ENCODE peak calls at places on chromosome 5, in six cellular contexts. K is neural crest cell, D is right lobe of liver, C is heart right ventricle, Y is WERI-Rb-1, N is ovary. W is an unnamed sample.

GRCh38 chr5:79878721-79879336 is 112.2 kb downstream of the MTX3 start:
- DNase-seq in C (no peak), D (no peak), Y (peak), K (peak), N (no peak), W (no peak)

GRCh38 chr5:139962445-139962844 is 80.7 kb downstream of the NRG2 start:
- DNase-seq in D (no peak), K (no peak), Y (no peak), C (no peak), N (no peak), W (no peak)

GRCh38 chr5:103589416-103590175 is 27.0 kb upstream of the NUDT12 start:
- DNase-seq in Y (no peak), K (no peak), D (no peak), C (no peak), N (no peak), W (no peak)

GRCh38 chr5:68252678-68253520 is 37.3 kb downstream of the PIK3R1 start:
- DNase-seq in N (peak), K (peak), D (no peak), C (no peak), Y (peak), W (peak)

GRCh38 chr5:113434889-113435288 is at the start of gene TSSK1B:
- DNase-seq in C (no peak), D (no peak), K (no peak), N (no peak), Y (no peak), W (no peak)

GRCh38 chr5:7094626-7095025 is 301.3 kb upstream of the ADCY2 start:
- DNase-seq in Y (no peak), C (no peak), N (no peak), D (no peak), K (peak), W (no peak)

GRCh38 chr5:65737842-65738241 is 15.8 kb downstream of the NLN start:
- DNase-seq in N (no peak), K (no peak), C (no peak), D (no peak), Y (no peak), W (no peak)

GRCh38 chr5:10684303-10685086 is 76.5 kb downstream of the DAP start:
- DNase-seq in C (no peak), K (no peak), Y (no peak), N (no peak), D (no peak), W (no peak)

GRCh38 chr5:101431201-101431600 is 528.1 kb upstream of the ST8SIA4 start:
- DNase-seq in Y (no peak), N (no peak), C (no peak), D (no peak), K (no peak), W (no peak)

GRCh38 chr5:155575861-155576260 is 562.3 kb downstream of the KIF4B start:
- DNase-seq in K (no peak), D (no peak), C (no peak), N (no peak), Y (no peak), W (no peak)

GRCh38 chr5:91443028-91443427 is 59.9 kb upstream of the ARRDC3 start:
- DNase-seq in C (no peak), Y (no peak), N (no peak), D (no peak), K (no peak), W (peak)

GRCh38 chr5:167050568-167051214 is 1240.8 kb upstream of the WWC1 start:
- DNase-seq in N (no peak), K (no peak), C (no peak), Y (no peak), D (no peak), W (no peak)

GRCh38 chr5:82601862-82602261 is 323.7 kb upstream of the RPS23 start:
- DNase-seq in N (no peak), C (no peak), K (no peak), D (no peak), Y (no peak), W (no peak)

GRCh38 chr5:157143127-157143959 is 678 bp upstream of the MED7 start:
- DNase-seq in D (peak), C (peak), Y (peak), N (peak), K (no peak), W (peak)

GRCh38 chr5:80168388-80169028 is 87.3 kb downstream of the SERINC5 start:
- DNase-seq in C (no peak), Y (no peak), N (no peak), D (no peak), K (no peak), W (no peak)

GRCh38 chr5:122313001-122313402 is 965 bp downstream of the SNCAIP start:
- DNase-seq in K (no peak), N (peak), Y (no peak), C (peak), D (no peak), W (no peak)

GRCh38 chr5:130066644-130067043 is 162.4 kb downstream of the CHSY3 start:
- DNase-seq in K (no peak), C (no peak), D (no peak), N (no peak), Y (no peak), W (no peak)

GRCh38 chr5:116454417-116454927 is 120.2 kb downstream of the SEMA6A start:
- DNase-seq in C (no peak), N (no peak), D (no peak), Y (no peak), K (no peak), W (peak)

GRCh38 chr5:133446440-133446839 is 165.9 kb downstream of the FSTL4 start:
- DNase-seq in D (no peak), Y (no peak), C (no peak), N (no peak), K (no peak), W (no peak)

GRCh38 chr5:77627869-77628674 is 10.4 kb downstream of the OTP start:
- DNase-seq in D (no peak), Y (no peak), N (no peak), K (no peak), C (no peak), W (no peak)

GRCh38 chr5:139746691-139747582 is 48.7 kb upstream of the PSD2 start:
- DNase-seq in Y (peak), C (no peak), D (no peak), K (no peak), N (no peak), W (no peak)

GRCh38 chr5:146667633-146668032 is 151.6 kb upstream of the GPR151 start:
- DNase-seq in N (no peak), Y (no peak), D (no peak), C (no peak), K (no peak), W (no peak)

GRCh38 chr5:11584008-11584407 is 320.2 kb downstream of the CTNND2 start:
- DNase-seq in C (no peak), Y (no peak), K (no peak), D (no peak), N (no peak), W (no peak)

GRCh38 chr5:141889282-141889871 is 11.2 kb upstream of the PCDH1 start:
- DNase-seq in C (no peak), K (no peak), Y (no peak), N (no peak), D (no peak), W (no peak)

GRCh38 chr5:82512025-82512424 is 233.9 kb upstream of the RPS23 start:
- DNase-seq in D (no peak), Y (no peak), K (no peak), N (no peak), C (no peak), W (no peak)

GRCh38 chr5:159504106-159504856 is 174.0 kb upstream of the IL12B start:
- DNase-seq in N (no peak), Y (no peak), D (no peak), C (no peak), K (no peak), W (no peak)

GRCh38 chr5:172870261-172870806 is 36.3 kb downstream of the ERGIC1 start:
- DNase-seq in C (no peak), Y (no peak), N (no peak), D (no peak), K (no peak), W (no peak)

GRCh38 chr5:88279584-88279983 is 10.9 kb upstream of the TMEM161B start:
- DNase-seq in N (no peak), K (no peak), D (no peak), Y (no peak), C (no peak), W (no peak)

GRCh38 chr5:133534566-133534965 is 77.8 kb downstream of the FSTL4 start:
- DNase-seq in C (no peak), Y (no peak), K (no peak), D (no peak), N (no peak), W (no peak)

GRCh38 chr5:60972225-60972624 is 27.2 kb downstream of the NDUFAF2 start:
- DNase-seq in K (no peak), N (no peak), D (no peak), Y (no peak), C (no peak), W (no peak)

GRCh38 chr5:7015586-7016256 is 302.5 kb downstream of the TENT4A start:
- DNase-seq in N (no peak), K (no peak), C (no peak), Y (peak), D (no peak), W (no peak)

GRCh38 chr5:67301285-67301904 is 104.8 kb upstream of the CD180 start:
- DNase-seq in D (no peak), C (peak), Y (no peak), K (no peak), N (no peak), W (peak)

GRCh38 chr5:116361171-116361967 is 213.3 kb downstream of the SEMA6A start:
- DNase-seq in Y (peak), N (peak), K (peak), C (peak), D (no peak), W (no peak)

GRCh38 chr5:14929293-14930065 is 57.9 kb upstream of the ANKH start:
- DNase-seq in C (no peak), Y (no peak), N (no peak), K (no peak), D (no peak), W (no peak)

GRCh38 chr5:161397448-161397847 is 149.1 kb downstream of the GABRB2 start:
- DNase-seq in N (no peak), Y (no peak), D (no peak), K (no peak), C (no peak), W (no peak)

GRCh38 chr5:161400583-161400982 is 145.9 kb downstream of the GABRB2 start:
- DNase-seq in N (no peak), K (no peak), C (no peak), D (no peak), Y (no peak), W (no peak)

GRCh38 chr5:161403121-161403520 is 143.4 kb downstream of the GABRB2 start:
- DNase-seq in C (no peak), D (no peak), Y (no peak), K (no peak), N (no peak), W (no peak)

GRCh38 chr5:161403996-161404395 is 142.5 kb downstream of the GABRB2 start:
- DNase-seq in D (no peak), N (no peak), Y (no peak), C (no peak), K (no peak), W (no peak)

DNA sequence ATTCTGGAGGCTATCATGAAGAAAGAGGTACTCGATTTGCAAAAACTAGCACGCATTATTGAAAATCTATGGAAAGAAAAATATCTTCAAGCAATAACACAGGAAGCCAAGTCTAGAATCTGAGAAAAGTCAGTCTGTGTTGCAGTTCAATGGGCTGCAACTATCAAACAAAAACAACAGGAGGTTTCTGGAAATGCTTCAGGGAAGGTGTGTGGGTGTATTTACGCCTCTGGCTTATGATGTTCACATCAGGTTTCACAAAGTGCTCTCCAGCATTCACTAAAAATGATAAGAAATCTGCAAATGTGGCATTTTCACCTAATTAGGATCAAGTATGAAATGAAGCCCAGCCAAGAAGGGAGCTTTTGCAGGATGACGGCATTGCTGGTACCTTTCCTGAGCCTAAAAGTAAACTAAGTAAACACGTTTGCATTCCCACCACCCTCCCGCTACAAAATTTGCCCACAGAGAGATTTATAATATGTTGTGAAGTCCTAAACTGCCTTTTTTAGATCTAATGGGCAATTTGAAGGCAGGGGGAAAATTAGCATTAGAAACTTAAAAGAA is 146.4 kb downstream of the GABRB2 start:
- DNase-seq in N (no peak), K (no peak), D (no peak), Y (no peak), C (no peak), W (no peak)
- TF ChIP-seq CTCF in N (no peak), K (no peak), D (no peak), Y (no peak), C (no peak), W (no peak)

GRCh38 chr5:176788931-176789872 is 21.2 kb upstream of the UNC5A start:
- DNase-seq in D (no peak), C (no peak), K (no peak), N (no peak), Y (no peak), W (no peak)
- TF ChIP-seq CTCF in D (no peak), C (no peak), K (no peak), N (no peak), Y (no peak), W (no peak)

GRCh38 chr5:120082316-120083068 is 381.6 kb upstream of the PRR16 start:
- DNase-seq in N (no peak), C (no peak), Y (no peak), K (no peak), D (no peak), W (no peak)
- TF ChIP-seq CTCF in N (no peak), C (no peak), Y (no peak), K (no peak), D (no peak), W (no peak)

GRCh38 chr5:132426525-132427138 is 57.1 kb downstream of the SLC22A5 start:
- DNase-seq in K (no peak), C (peak), Y (no peak), D (peak), N (peak), W (peak)
- TF ChIP-seq CTCF in K (no peak), C (no peak), Y (peak), D (peak), N (no peak), W (peak)

GRCh38 chr5:171340491-171340890 is 31.4 kb downstream of the TLX3 start:
- DNase-seq in N (no peak), D (no peak), K (no peak), C (no peak), Y (no peak), W (no peak)

GRCh38 chr5:171335616-171336015 is 26.6 kb downstream of the TLX3 start:
- DNase-seq in C (no peak), Y (no peak), N (no peak), K (no peak), D (no peak), W (no peak)

GRCh38 chr5:171340042-171340441 is 31.0 kb downstream of the TLX3 start:
- DNase-seq in C (no peak), Y (no peak), N (no peak), K (no peak), D (no peak), W (no peak)

GRCh38 chr5:171337207-171337562 is 28.1 kb downstream of the TLX3 start:
- DNase-seq in D (no peak), K (no peak), Y (no peak), C (no peak), N (no peak), W (no peak)

GRCh38 chr5:171336486-171337206 is 27.6 kb downstream of the TLX3 start:
- DNase-seq in C (no peak), Y (peak), N (no peak), K (no peak), D (no peak), W (peak)
- TF ChIP-seq CTCF in C (peak), Y (peak), N (no peak), K (peak), D (peak), W (peak)

DNA sequence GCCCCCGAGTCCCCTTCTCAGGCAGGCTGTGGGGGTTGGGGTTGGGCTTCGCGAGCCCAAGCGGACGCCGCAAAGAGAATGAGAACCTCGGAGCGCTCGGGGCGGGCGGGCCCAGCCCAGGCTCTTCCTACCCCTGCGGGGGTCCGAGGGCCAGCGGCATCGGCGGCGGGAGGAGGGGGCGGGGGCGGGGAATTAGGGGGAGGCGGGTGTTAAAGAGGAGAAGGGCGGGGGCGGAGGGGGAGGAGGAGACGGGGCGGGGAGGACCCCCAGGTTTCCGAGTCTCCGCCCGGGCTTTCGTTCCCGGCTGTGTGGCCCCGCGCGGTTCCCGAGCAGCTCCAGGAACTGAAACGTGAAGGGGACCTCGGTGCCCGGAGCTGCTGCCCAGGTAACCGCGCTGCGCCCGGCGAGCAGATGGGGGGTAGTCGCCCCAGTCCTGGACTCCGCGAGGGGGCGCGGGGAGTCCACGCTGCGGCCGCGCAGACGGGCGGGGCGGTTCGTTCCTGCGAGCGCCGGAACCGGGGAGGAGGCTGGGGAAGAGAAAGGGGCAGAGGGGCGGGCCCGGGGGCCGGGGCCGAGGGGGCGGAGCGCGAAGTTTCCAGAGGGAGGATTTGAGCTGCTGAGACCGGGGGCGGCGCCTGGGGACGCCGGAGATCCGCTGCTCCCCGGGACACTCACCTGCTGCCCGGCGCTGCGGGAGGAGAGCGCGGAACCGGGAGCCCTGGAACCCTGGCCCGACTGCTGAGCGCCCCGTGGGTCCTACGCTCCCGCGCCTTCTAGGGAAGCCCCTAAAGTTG is 38.4 kb upstream of the PLEKHG4B start:
- DNase-seq in N (peak), D (no peak), K (peak), C (no peak), Y (peak), W (no peak)
- TF ChIP-seq CTCF in N (peak), D (peak), K (no peak), C (no peak), Y (peak), W (peak)

GRCh38 chr5:13217636-13218035 is 726.9 kb downstream of the DNAH5 start:
- DNase-seq in D (no peak), C (no peak), Y (no peak), K (no peak), N (no peak), W (no peak)

GRCh38 chr5:13215806-13216205 is 728.7 kb downstream of the DNAH5 start:
- DNase-seq in D (no peak), C (no peak), Y (no peak), N (no peak), K (no peak), W (no peak)

GRCh38 chr5:13215370-13215769 is 729.1 kb downstream of the DNAH5 start:
- DNase-seq in D (no peak), K (no peak), C (no peak), N (no peak), Y (no peak), W (no peak)

GRCh38 chr5:13214182-13214581 is 730.3 kb downstream of the DNAH5 start:
- DNase-seq in D (no peak), C (no peak), Y (no peak), N (no peak), K (no peak), W (no peak)

DNA sequence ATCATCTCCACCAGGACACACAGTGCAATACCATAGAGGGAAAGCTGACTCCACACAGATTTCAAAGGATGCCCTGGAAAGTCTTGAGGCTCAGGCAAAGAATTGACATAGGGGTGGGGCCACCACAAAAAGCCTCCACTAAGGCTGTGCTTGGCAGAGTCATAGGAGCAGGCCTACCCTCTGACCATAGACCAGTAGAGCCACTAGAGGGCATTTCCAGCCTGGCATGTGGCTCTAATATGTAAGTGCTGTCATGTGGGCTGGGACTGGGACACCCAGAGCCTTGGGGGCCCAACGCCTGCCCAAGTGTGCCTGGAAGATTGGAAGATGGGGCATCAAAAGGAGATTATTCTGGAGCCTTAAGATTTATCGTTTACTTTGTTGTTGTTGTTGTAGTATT is 726.0 kb downstream of the DNAH5 start:
- DNase-seq in N (no peak), K (no peak), C (no peak), D (no peak), Y (no peak), W (no peak)
- TF ChIP-seq CTCF in N (no peak), K (peak), C (no peak), D (no peak), Y (peak), W (peak)